ENCODE peak calls at places on chromosomes 5 and 9, in four cellular contexts. I is germinal center; O is T-helper 2 cell; F is activated T-helper 1 cell treated with anti-CD3 and anti-CD28 coated beads, Interleukin-2, amount 50 U/mL, for 16 hours. Q is an unnamed sample.

GRCh38 chr5:40754381-40755092 is 1.2 kb downstream of the TTC33 start:
- DNase-seq in F (no peak), O (peak), I (no peak), Q (peak)

GRCh38 chr5:1883925-1884637 is 1.4 kb upstream of the IRX4 start:
- DNase-seq in F (no peak), I (no peak), O (no peak), Q (peak)

GRCh38 chr9:116286287-116286686 is 132.7 kb downstream of the PAPPA start:
- DNase-seq in I (no peak), O (no peak), F (no peak), Q (no peak)

GRCh38 chr5:171957591-171958251 is 48.7 kb downstream of the FBXW11 start:
- DNase-seq in O (peak), F (no peak), I (no peak), Q (no peak)

GRCh38 chr9:138009456-138010273 is 132.1 kb downstream of the CACNA1B start:
- DNase-seq in F (no peak), O (no peak), I (no peak), Q (no peak)

GRCh38 chr5:149406979-149407306 is 27.9 kb upstream of the IL17B start:
- DNase-seq in O (no peak), I (no peak), F (no peak), Q (no peak)

GRCh38 chr5:39604491-39604890 is 179.7 kb upstream of the DAB2 start:
- DNase-seq in O (no peak), F (no peak), I (no peak), Q (no peak)

GRCh38 chr5:151448038-151448985 is 909 bp downstream of the SLC36A1 start:
- DNase-seq in F (no peak), O (peak), I (peak), Q (peak)

GRCh38 chr5:93246093-93246855 is 334.7 kb downstream of the NR2F1-AS1 start:
- DNase-seq in O (no peak), F (no peak), I (no peak), Q (no peak)

GRCh38 chr9:18424132-18424531 is 49.8 kb upstream of the ADAMTSL1 start:
- DNase-seq in I (no peak), F (no peak), O (no peak), Q (no peak)

GRCh38 chr5:180908998-180909731 is 10.2 kb downstream of the BTNL8 start:
- DNase-seq in I (no peak), F (no peak), O (no peak), Q (no peak)

GRCh38 chr9:137550958-137551655 is 572 bp upstream of the MRPL41 start:
- DNase-seq in O (no peak), F (no peak), I (no peak), Q (no peak)

GRCh38 chr9:99272866-99273265 is 50.8 kb downstream of the SEC61B start:
- DNase-seq in I (no peak), O (no peak), F (no peak), Q (no peak)

GRCh38 chr9:91500509-91501011 is 76.9 kb upstream of the NFIL3 start:
- DNase-seq in F (no peak), I (no peak), O (no peak), Q (no peak)